ENCODE peak calls at places on chromosome 16, in five cellular contexts. C, E, Q, W and N are unnamed samples.

GRCh38 chr16:3789375-3790067 is 72.2 kb upstream of the TRAP1 start:
- DNase-seq in Q (no peak), C (no peak), W (no peak), E (no peak), N (no peak)

GRCh38 chr16:88806491-88807111 is 3.0 kb downstream of the CDT1 start:
- DNase-seq in Q (no peak), E (no peak), C (no peak), W (no peak), N (no peak)

GRCh38 chr16:79519448-79519847 is 81.1 kb downstream of the MAF start:
- DNase-seq in C (no peak), Q (no peak), E (no peak), W (peak; percentile 71), N (no peak)

GRCh38 chr16:70470927-70471341 is 16.5 kb downstream of the FCSK start:
- DNase-seq in Q (no peak), W (no peak), C (no peak), E (peak; percentile 71), N (no peak)

GRCh38 chr16:19532601-19533000 is 8.9 kb downstream of the CCP110 start:
- DNase-seq in W (no peak), Q (no peak), C (no peak), E (no peak), N (no peak)

GRCh38 chr16:53609536-53609935 is 94.1 kb downstream of the RPGRIP1L start:
- DNase-seq in C (no peak), E (no peak), W (no peak), Q (no peak), N (no peak)

GRCh38 chr16:56643080-56643778 is 4.8 kb downstream of the MT1A start:
- DNase-seq in C (peak; percentile 78), W (peak; percentile 82), E (peak; percentile 79), Q (no peak), N (peak; percentile 57)

GRCh38 chr16:9489823-9490467 is 398.5 kb downstream of the HAPSTR1 start:
- DNase-seq in E (peak; percentile 15), Q (no peak), W (peak; percentile 93), C (no peak), N (no peak)

GRCh38 chr16:54106078-54106477 is 180.5 kb downstream of the IRX3 start:
- DNase-seq in E (no peak), C (no peak), Q (no peak), W (no peak), N (no peak)

GRCh38 chr16:49409121-49409520 is 35.5 kb downstream of the C16orf78 start:
- DNase-seq in E (no peak), C (no peak), W (no peak), Q (no peak), N (no peak)

GRCh38 chr16:65975049-65975708 is 391.3 kb upstream of the CDH5 start:
- DNase-seq in W (no peak), Q (no peak), C (peak; percentile 16), E (peak; percentile 8), N (peak; percentile 8)

GRCh38 chr16:78642621-78643285 is 543.3 kb downstream of the WWOX start:
- DNase-seq in W (no peak), Q (no peak), C (no peak), E (no peak), N (no peak)

GRCh38 chr16:58021661-58022551 is 3.6 kb upstream of the MMP15 start:
- DNase-seq in C (no peak), W (no peak), Q (no peak), E (no peak), N (no peak)

GRCh38 chr16:17397499-17397891 is 73.3 kb downstream of the XYLT1 start:
- DNase-seq in E (no peak), Q (no peak), C (no peak), W (no peak), N (no peak)

GRCh38 chr16:56281256-56281805 is 90.0 kb downstream of the GNAO1 start:
- DNase-seq in C (no peak), E (peak; percentile 98), Q (no peak), W (no peak), N (no peak)

GRCh38 chr16:3467182-3467581 is 23.7 kb downstream of the NAA60 start:
- DNase-seq in C (no peak), W (no peak), Q (no peak), E (no peak), N (no peak)

GRCh38 chr16:60304725-60305124 is 1570.6 kb upstream of the GOT2 start:
- DNase-seq in W (no peak), C (no peak), E (no peak), Q (no peak), N (no peak)

GRCh38 chr16:85395207-85395912 is 217.8 kb upstream of the GSE1 start:
- DNase-seq in W (peak; percentile 97), E (no peak), Q (peak; percentile 88), C (peak; percentile 92), N (peak; percentile 56)

GRCh38 chr16:58732545-58733247 is 1.4 kb downstream of the GOT2 start:
- DNase-seq in C (no peak), W (no peak), E (peak; percentile 11), Q (no peak), N (no peak)

GRCh38 chr16:79128706-79129105 is 471.8 kb downstream of the MAF start:
- DNase-seq in C (no peak), W (no peak), Q (no peak), E (no peak), N (no peak)

GRCh38 chr16:66278604-66279262 is 87.8 kb upstream of the CDH5 start:
- DNase-seq in E (no peak), W (no peak), Q (no peak), C (no peak), N (no peak)

GRCh38 chr16:84990782-84991181 is 20.6 kb downstream of the ZDHHC7 start:
- DNase-seq in C (no peak), E (no peak), Q (no peak), W (no peak), N (no peak)

GRCh38 chr16:30715777-30716445 is 16.9 kb downstream of the SRCAP start:
- DNase-seq in C (no peak), E (no peak), W (no peak), Q (no peak), N (no peak)

GRCh38 chr16:75376475-75376907 is 56.8 kb downstream of the CFDP1 start:
- DNase-seq in C (no peak), E (peak; percentile 66), Q (no peak), W (no peak), N (no peak)

GRCh38 chr16:67169642-67170167 is 633 bp upstream of the NOL3 start:
- DNase-seq in Q (peak; percentile 77), W (no peak), E (peak; percentile 94), C (no peak), N (peak; percentile 49)

GRCh38 chr16:24967074-24967473 is 48.1 kb downstream of the ARHGAP17 start:
- DNase-seq in W (no peak), E (no peak), C (no peak), Q (no peak), N (no peak)

GRCh38 chr16:54027126-54027922 is 259.3 kb downstream of the IRX3 start:
- DNase-seq in Q (no peak), C (no peak), W (no peak), E (no peak), N (no peak)

GRCh38 chr16:70156207-70156978 is 17.2 kb upstream of the CLEC18C start:
- DNase-seq in W (no peak), Q (no peak), E (no peak), C (no peak), N (peak; percentile 4)

GRCh38 chr16:52383640-52384292 is 163.2 kb downstream of the TOX3 start:
- DNase-seq in E (no peak), C (no peak), W (no peak), Q (no peak), N (no peak)

GRCh38 chr16:46927273-46927672 is 43.1 kb downstream of the GPT2 start:
- DNase-seq in C (no peak), E (no peak), Q (no peak), W (no peak), N (no peak)

GRCh38 chr16:73166394-73166971 is 118.6 kb upstream of the ZFHX3 start:
- DNase-seq in Q (no peak), W (peak; percentile 66), E (peak; percentile 37), C (no peak), N (no peak)

GRCh38 chr16:28859326-28859725 is 4.3 kb upstream of the SH2B1 start:
- DNase-seq in W (no peak), C (no peak), E (no peak), Q (no peak), N (no peak)

GRCh38 chr16:75264999-75265910 is 13.8 kb upstream of the BCAR1 start:
- DNase-seq in Q (peak; percentile 59), W (peak; percentile 82), C (no peak), E (peak; percentile 46), N (no peak)

DNA sequence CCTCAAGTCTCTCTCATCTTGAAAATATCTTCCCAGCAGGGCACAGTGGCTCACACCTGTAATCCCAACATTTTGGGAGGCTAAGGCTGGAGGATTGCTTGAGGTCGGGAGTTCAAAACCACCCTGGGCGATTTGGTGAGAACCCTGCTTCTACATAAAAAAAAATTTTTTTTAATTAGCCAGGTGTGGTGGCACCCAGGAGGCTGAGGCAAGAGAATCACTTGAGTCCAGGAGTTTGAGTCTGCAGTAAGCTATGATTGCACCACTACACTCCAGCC is 13.0 kb upstream of the EEF2K start:
- DNase-seq in Q (no peak), W (no peak), C (no peak), E (no peak), N (no peak)
- H3K4me1 ChIP-seq in Q (peaks cover 5% of the 10 kb centered on the region), W (peaks cover 35% of the 10 kb centered on the region), C (peaks cover 48% of the 10 kb centered on the region), E (peaks cover 26% of the 10 kb centered on the region), N (peaks cover 65% of the 10 kb centered on the region)

DNA sequence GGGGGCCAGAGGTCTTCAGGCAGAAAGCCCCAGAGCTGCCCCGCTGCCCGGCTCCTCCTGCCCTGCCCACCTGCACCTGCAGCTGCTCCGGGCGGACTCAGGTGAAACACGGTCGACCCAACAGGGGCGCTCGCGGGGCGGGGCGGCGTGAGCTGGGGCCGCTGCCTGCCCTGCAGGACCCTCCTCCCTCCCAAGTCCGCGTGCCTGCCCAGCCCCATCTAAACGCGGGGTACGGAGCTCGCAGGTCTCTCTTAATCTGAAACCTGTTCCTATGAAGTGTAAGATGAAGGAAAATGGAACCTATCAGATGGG is 28.1 kb downstream of the GNPTG start:
- DNase-seq in C (no peak), Q (no peak), E (peak; percentile 83), W (no peak), N (no peak)
- TF ChIP-seq CTCF in C (peak; percentile 23), Q (no peak), E (no peak), W (no peak), N (no peak)

GRCh38 chr16:2186064-2186463 is 10.3 kb downstream of the CASKIN1 start:
- DNase-seq in E (no peak), C (no peak), Q (no peak), W (no peak), N (no peak)
- H3K4me1 ChIP-seq in E (no peaks in the 10 kb centered on the region), C (no peaks in the 10 kb centered on the region), Q (no peaks in the 10 kb centered on the region), W (no peaks in the 10 kb centered on the region), N (no peaks in the 10 kb centered on the region)

GRCh38 chr16:62870554-62870953 is 834.3 kb upstream of the CDH8 start:
- DNase-seq in E (no peak), C (no peak), Q (no peak), W (no peak), N (no peak)
- TF ChIP-seq CTCF in E (no peak), C (no peak), Q (no peak), W (no peak), N (no peak)